ENCODE peak calls at places on chromosomes 5 and 9, in nine cellular contexts. J is coronary artery; Z is stimulated activated CD8-positive, alpha-beta memory T cell treated with anti-CD3 and anti-CD28 coated beads, Interleukin-2, amount 100 ng/mL, for 1 hour; N is GM12878; E is pons; K is heart left ventricle; O is prostate gland; I is D341Med; U is AG10803. T is an unnamed sample.
A peak's percentile ranks its signal among the peaks of the same experiment; 100 is the strongest.

GRCh38 chr9:95516736-95517558 is at the start of gene PTCH1:
- DNase-seq in J (no peak), Z (no peak), N (no peak), E (no peak), K (peak; percentile 51), O (peak; percentile 69), I (peak; percentile 80), U (peak; percentile 43), T (peak; percentile 92)

GRCh38 chr5:147708708-147709107 is 73.8 kb downstream of the JAKMIP2 start:
- DNase-seq in J (no peak), Z (no peak), N (no peak), E (no peak), K (no peak), O (no peak), I (no peak), U (no peak), T (no peak)

GRCh38 chr9:114483499-114483898 is 21.8 kb downstream of the WHRN start:
- DNase-seq in J (no peak), Z (no peak), N (no peak), E (no peak), K (no peak), O (no peak), I (no peak), U (no peak), T (peak; percentile 17)

GRCh38 chr9:14198049-14198448 is 115.9 kb downstream of the NFIB start:
- DNase-seq in J (no peak), Z (no peak), N (no peak), E (no peak), K (no peak), O (no peak), I (no peak), U (no peak), T (no peak)

GRCh38 chr9:38066907-38067610 is 2.0 kb downstream of the SHB start:
- DNase-seq in J (peak; percentile 83), Z (no peak), N (no peak), E (peak; percentile 32), K (peak; percentile 64), O (peak; percentile 72), I (no peak), U (peak; percentile 40), T (peak; percentile 81)

GRCh38 chr9:88018101-88018500 is 43.8 kb upstream of the CDK20 start:
- DNase-seq in J (no peak), Z (no peak), N (no peak), E (no peak), K (no peak), O (no peak), I (no peak), U (no peak), T (no peak)

GRCh38 chr9:127566351-127567001 is 45.6 kb upstream of the STXBP1 start:
- DNase-seq in J (no peak), Z (no peak), N (no peak), E (no peak), K (no peak), O (peak; percentile 67), I (no peak), U (no peak), T (peak; percentile 51)

GRCh38 chr5:157233515-157233914 is 32.4 kb upstream of the CYFIP2 start:
- DNase-seq in J (no peak), Z (no peak), N (no peak), E (no peak), K (no peak), O (no peak), I (no peak), U (no peak), T (no peak)

GRCh38 chr5:180138214-180138975 is 66.8 kb upstream of the RNF130 start:
- DNase-seq in J (peak; percentile 59), Z (no peak), N (no peak), E (no peak), K (no peak), O (no peak), I (peak; percentile 24), U (no peak), T (no peak)

GRCh38 chr5:73104326-73104725 is 16.0 kb upstream of the TMEM171 start:
- DNase-seq in J (no peak), Z (no peak), N (no peak), E (no peak), K (no peak), O (no peak), I (no peak), U (no peak), T (no peak)

GRCh38 chr9:109181284-109181683 is 14.2 kb upstream of the FRRS1L start:
- DNase-seq in J (no peak), Z (no peak), N (peak; percentile 51), E (no peak), K (no peak), O (no peak), I (no peak), U (no peak), T (no peak)

GRCh38 chr5:117682416-117682815 is 1107.8 kb upstream of the SEMA6A start:
- DNase-seq in J (no peak), Z (no peak), N (no peak), E (no peak), K (no peak), O (no peak), I (no peak), U (no peak), T (no peak)

GRCh38 chr5:71873202-71873601 is 154.1 kb downstream of the CARTPT start:
- DNase-seq in J (no peak), Z (no peak), N (no peak), E (peak; percentile 9), K (peak; percentile 39), O (no peak), I (peak; percentile 52), U (no peak), T (no peak)

T was measured in left kidney.